ENCODE peak calls at places on chromosomes 7 and 10, in five cellular contexts. Y is K562, H is GM12878, A is SK-N-SH, L is HepG2. B is an unnamed sample.

GRCh38 chr10:84184517-84184916 is 9.8 kb upstream of the CDHR1 start:
- DNase-seq in L (no peak), A (no peak), H (no peak), Y (no peak), B (no peak)

GRCh38 chr10:63576501-63576900 is 55.3 kb downstream of the REEP3 start:
- DNase-seq in A (no peak), H (no peak), Y (no peak), L (no peak), B (no peak)

GRCh38 chr7:27412164-27412563 is 169.6 kb downstream of the EVX1 start:
- DNase-seq in Y (no peak), A (no peak), H (no peak), L (no peak), B (no peak)

GRCh38 chr10:97673736-97674525 is 13.1 kb downstream of the AVPI1 start:
- DNase-seq in H (no peak), A (no peak), Y (peak), L (no peak), B (no peak)

GRCh38 chr10:52768114-52768532 is 4.5 kb downstream of the MBL2 start:
- DNase-seq in L (peak), Y (no peak), H (no peak), A (no peak), B (peak)

GRCh38 chr7:44374007-44374763 is 48.8 kb upstream of the CAMK2B start:
- DNase-seq in Y (no peak), A (no peak), L (no peak), H (no peak), B (no peak)

GRCh38 chr7:22712999-22713398 is 14.0 kb upstream of the IL6 start:
- DNase-seq in L (no peak), A (no peak), Y (no peak), H (no peak), B (no peak)

GRCh38 chr7:45155941-45156340 is 1.6 kb upstream of the RAMP3 start:
- DNase-seq in Y (no peak), A (no peak), H (no peak), L (no peak), B (no peak)

GRCh38 chr10:42950606-42951485 is 126.0 kb upstream of the RET start:
- DNase-seq in L (no peak), A (no peak), Y (no peak), H (no peak), B (peak)

GRCh38 chr7:155444746-155445145 is 13.2 kb upstream of the EN2 start:
- DNase-seq in L (no peak), A (no peak), Y (no peak), H (no peak), B (no peak)

GRCh38 chr10:53808677-53809076 is 992.4 kb downstream of the PCDH15 start:
- DNase-seq in Y (no peak), H (no peak), L (no peak), A (no peak), B (no peak)

GRCh38 chr7:55348502-55348901 is 16.6 kb upstream of the LANCL2 start:
- DNase-seq in Y (no peak), L (no peak), H (no peak), A (no peak), B (no peak)

GRCh38 chr10:43871004-43871439 is 222.3 kb upstream of the ZNF32 start:
- DNase-seq in Y (no peak), H (no peak), A (no peak), L (no peak), B (peak)

GRCh38 chr10:117621795-117622420 is 79.4 kb downstream of the EMX2 start:
- DNase-seq in A (no peak), L (no peak), H (no peak), Y (no peak), B (no peak)

GRCh38 chr10:128203028-128203427 is 76.8 kb upstream of the MKI67 start:
- DNase-seq in H (no peak), A (no peak), L (no peak), Y (no peak), B (no peak)

GRCh38 chr7:14403587-14403986 is 414.1 kb upstream of the ETV1 start:
- DNase-seq in L (no peak), Y (no peak), H (no peak), A (no peak), B (no peak)

GRCh38 chr7:87934699-87935372 is 785 bp downstream of the ADAM22 start:
- DNase-seq in A (peak), H (no peak), Y (no peak), L (no peak), B (no peak)

GRCh38 chr7:5780801-5781496 is 514 bp downstream of the RNF216 start:
- DNase-seq in Y (peak), A (peak), H (no peak), L (no peak), B (no peak)

DNA sequence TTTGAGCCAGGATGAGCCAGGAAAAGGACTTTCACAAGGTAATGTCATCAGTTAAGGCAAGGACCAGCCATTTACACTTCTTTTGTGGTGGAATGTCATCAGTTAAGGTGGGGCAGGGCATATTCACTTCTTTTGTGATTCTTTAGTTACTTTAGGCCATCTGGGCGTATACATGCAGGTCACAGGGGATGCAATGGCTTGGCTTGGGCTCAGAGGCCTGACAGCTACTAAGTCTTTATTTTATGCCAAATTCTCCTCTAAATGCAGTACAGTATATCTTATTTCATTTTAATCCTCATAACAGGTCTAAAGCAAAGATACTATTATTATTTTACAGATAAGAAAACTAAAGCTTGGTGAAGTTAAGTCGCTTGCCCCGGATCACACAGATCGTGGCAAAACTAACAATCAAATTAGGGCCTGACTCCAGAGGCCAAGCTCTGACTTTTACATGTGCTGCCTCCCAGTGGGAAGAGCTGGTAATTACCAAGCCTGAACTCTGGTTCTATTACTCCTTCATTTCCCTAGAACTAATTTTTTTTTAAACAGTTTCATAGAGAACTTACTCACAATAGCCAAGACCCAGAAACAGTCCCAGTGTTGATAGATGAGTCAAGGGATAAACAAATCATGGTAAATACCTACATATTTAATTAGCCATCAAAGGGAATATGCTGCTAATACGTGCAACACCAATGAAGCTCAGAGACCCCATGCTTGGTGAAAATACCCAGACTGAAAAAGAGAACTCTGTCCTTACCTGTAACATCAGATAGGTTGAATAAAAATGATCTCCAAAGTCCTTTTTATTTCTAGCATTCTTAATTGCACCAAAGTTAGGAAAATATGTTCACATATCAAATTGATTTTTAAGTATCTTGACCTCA is 35.4 kb downstream of the C7orf25 start:
- DNase-seq in H (no peak), A (peak), L (peak), Y (peak), B (no peak)
- TF ChIP-seq TAF1 in H (no peak), A (no peak), L (no peak), Y (no peak), B (no peak)

GRCh38 chr10:61470730-61471129 is 17.5 kb upstream of the TMEM26 start:
- DNase-seq in Y (no peak), L (no peak), A (no peak), H (no peak), B (no peak)

GRCh38 chr10:61463035-61463909 is 10.1 kb upstream of the TMEM26 start:
- DNase-seq in L (no peak), H (no peak), Y (no peak), A (no peak), B (no peak)

GRCh38 chr10:61465216-61465496 is 12.0 kb upstream of the TMEM26 start:
- DNase-seq in A (no peak), L (no peak), H (no peak), Y (no peak), B (no peak)

GRCh38 chr10:61464461-61465215 is 11.5 kb upstream of the TMEM26 start:
- DNase-seq in H (no peak), L (no peak), Y (no peak), A (no peak), B (no peak)

DNA sequence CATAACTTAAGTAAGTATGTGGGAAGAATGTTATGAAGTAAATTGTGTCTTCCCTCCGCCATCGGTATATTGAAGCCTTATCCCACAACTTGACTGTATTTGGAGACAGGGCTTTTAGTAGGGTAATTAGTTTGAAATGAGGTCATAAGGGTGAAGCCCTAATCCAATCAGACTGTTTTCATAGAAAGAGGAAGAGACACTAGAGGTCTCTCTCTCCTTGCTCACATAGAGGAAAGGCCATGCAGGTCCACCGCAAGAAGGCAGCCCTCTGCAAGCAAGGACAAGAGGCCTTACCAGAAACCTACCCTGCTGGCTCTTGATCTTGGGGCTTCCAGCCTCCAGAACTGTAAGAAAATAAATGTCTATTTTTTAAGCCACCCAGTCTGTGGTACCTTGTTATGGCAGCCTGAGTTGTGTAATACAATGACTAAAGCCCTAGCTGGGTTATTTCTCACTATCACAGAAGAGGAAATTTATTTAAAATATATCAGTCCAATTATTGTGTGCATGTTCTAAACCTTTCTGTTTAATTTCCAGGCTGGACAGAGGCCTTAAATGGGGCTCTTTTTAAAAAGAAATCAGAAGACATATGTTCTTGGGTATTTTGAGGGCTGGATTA is 12.7 kb upstream of the TMEM26 start:
- DNase-seq in Y (peak), A (no peak), H (no peak), L (no peak), B (no peak)
- TF ChIP-seq USF2 in Y (no peak), A (no peak), H (no peak), L (no peak), B (no peak)

GRCh38 chr10:72272689-72273409 is 875 bp upstream of the DDIT4 start:
- DNase-seq in L (peak), H (no peak), Y (peak), A (peak), B (peak)
- TF ChIP-seq TAF1 in L (peak), H (no peak), Y (peak), A (peak), B (no peak)

GRCh38 chr10:104582966-104583365 is 58.1 kb upstream of the SORCS3 start:
- DNase-seq in A (no peak), H (no peak), Y (no peak), L (no peak), B (no peak)
- TF ChIP-seq USF2 in A (no peak), H (no peak), Y (no peak), L (no peak), B (no peak)

GRCh38 chr10:5506246-5506645 is 6.9 kb upstream of the CALML5 start:
- DNase-seq in L (no peak), H (no peak), A (no peak), Y (no peak), B (no peak)
- TF ChIP-seq TAF1 in L (no peak), H (no peak), A (no peak), Y (no peak), B (no peak)

DNA sequence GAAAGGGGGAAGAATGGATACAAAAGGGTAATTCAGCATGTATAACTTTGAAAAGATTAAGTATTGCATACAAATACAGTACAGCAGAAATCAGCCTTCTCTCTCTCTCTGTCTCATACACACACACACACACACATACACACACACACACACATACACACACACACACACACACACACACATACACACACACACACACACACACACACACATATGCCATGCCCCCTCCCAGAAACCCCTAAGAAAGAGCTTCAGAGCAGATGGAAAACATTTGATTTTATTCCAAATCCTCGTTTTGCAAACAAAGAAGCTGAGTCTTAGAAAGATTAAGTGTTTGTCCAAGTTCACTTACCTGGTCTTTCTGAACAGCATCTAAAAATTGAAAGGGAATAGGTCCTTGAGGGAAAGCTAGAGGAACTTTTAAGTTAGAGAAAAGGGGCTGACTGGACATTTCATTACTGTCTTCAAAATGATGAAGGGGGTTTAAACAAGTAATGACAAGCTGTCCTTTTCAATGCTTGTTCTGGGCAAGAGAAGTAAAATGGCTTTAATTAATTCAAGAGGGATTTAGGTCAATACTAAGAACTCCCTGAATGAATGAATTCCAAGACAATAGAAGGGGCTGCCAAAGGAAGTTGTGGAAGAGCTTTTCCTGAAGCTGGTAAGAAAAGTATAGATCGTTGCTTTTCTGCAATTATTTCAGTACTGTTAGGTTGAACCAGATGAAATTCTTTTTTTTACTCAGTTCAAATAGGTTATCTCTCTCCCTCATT is 261.7 kb downstream of the MTERF1 start:
- DNase-seq in Y (no peak), A (no peak), H (no peak), L (no peak), B (no peak)
- TF ChIP-seq USF2 in Y (no peak), A (no peak), H (no peak), L (no peak), B (no peak)

B was measured in H1.